ENCODE peak calls at places on chromosomes 11 and 22, in six cellular contexts. One of them, this sample, is unnamed.

GRCh38 chr11:103547009-103547408 is 437.8 kb downstream of the DYNC2H1 start:
- ATAC-seq in HepG2: no peak
- ATAC-seq in upper lobe of left lung: no peak
- ATAC-seq in GM12878: no peak
- ATAC-seq in A549: no peak
- ATAC-seq in K562: no peak
- ATAC-seq in this sample: no peak

GRCh38 chr22:43182118-43182517 is 4.8 kb downstream of the TTLL12 start:
- ATAC-seq in K562: no peak
- ATAC-seq in A549: no peak
- ATAC-seq in HepG2: no peak
- ATAC-seq in upper lobe of left lung: no peak
- ATAC-seq in GM12878: no peak
- ATAC-seq in this sample: no peak

GRCh38 chr11:62514151-62514550 is 32.5 kb downstream of the AHNAK start:
- ATAC-seq in A549: no peak
- ATAC-seq in upper lobe of left lung: peak
- ATAC-seq in K562: peak
- ATAC-seq in HepG2: peak
- ATAC-seq in GM12878: peak
- ATAC-seq in this sample: no peak

GRCh38 chr11:27171391-27171790 is 130.8 kb downstream of the BBOX1 start:
- ATAC-seq in upper lobe of left lung: no peak
- ATAC-seq in GM12878: no peak
- ATAC-seq in A549: no peak
- ATAC-seq in K562: no peak
- ATAC-seq in HepG2: no peak
- ATAC-seq in this sample: no peak

GRCh38 chr11:56890584-56891305 is 98.0 kb upstream of the OR5AK2 start:
- ATAC-seq in HepG2: no peak
- ATAC-seq in K562: no peak
- ATAC-seq in A549: no peak
- ATAC-seq in GM12878: no peak
- ATAC-seq in upper lobe of left lung: no peak
- ATAC-seq in this sample: no peak

GRCh38 chr22:30822216-30823014 is 127.7 kb downstream of the OSBP2 start:
- ATAC-seq in A549: peak
- ATAC-seq in HepG2: peak
- ATAC-seq in GM12878: peak
- ATAC-seq in upper lobe of left lung: peak
- ATAC-seq in K562: no peak
- ATAC-seq in this sample: no peak

GRCh38 chr11:113446112-113446511 is 29.1 kb downstream of the DRD2 start:
- ATAC-seq in K562: no peak
- ATAC-seq in upper lobe of left lung: no peak
- ATAC-seq in GM12878: peak
- ATAC-seq in HepG2: no peak
- ATAC-seq in A549: no peak
- ATAC-seq in this sample: no peak

GRCh38 chr11:27485930-27486773 is 13.6 kb upstream of the LGR4 start:
- ATAC-seq in A549: peak
- ATAC-seq in GM12878: peak
- ATAC-seq in HepG2: peak
- ATAC-seq in K562: peak
- ATAC-seq in upper lobe of left lung: peak
- ATAC-seq in this sample: no peak

GRCh38 chr11:93560534-93560933 is 17.3 kb upstream of the SMCO4 start:
- ATAC-seq in K562: no peak
- ATAC-seq in A549: no peak
- ATAC-seq in GM12878: no peak
- ATAC-seq in upper lobe of left lung: no peak
- ATAC-seq in HepG2: no peak
- ATAC-seq in this sample: no peak

GRCh38 chr11:47152126-47152952 is 24.3 kb downstream of the ARFGAP2 start:
- ATAC-seq in A549: peak
- ATAC-seq in K562: no peak
- ATAC-seq in upper lobe of left lung: no peak
- ATAC-seq in GM12878: no peak
- ATAC-seq in HepG2: peak
- ATAC-seq in this sample: no peak

GRCh38 chr11:130040281-130040940 is 29.3 kb upstream of the APLP2 start:
- ATAC-seq in HepG2: no peak
- ATAC-seq in K562: no peak
- ATAC-seq in GM12878: no peak
- ATAC-seq in A549: no peak
- ATAC-seq in upper lobe of left lung: no peak
- ATAC-seq in this sample: no peak

DNA sequence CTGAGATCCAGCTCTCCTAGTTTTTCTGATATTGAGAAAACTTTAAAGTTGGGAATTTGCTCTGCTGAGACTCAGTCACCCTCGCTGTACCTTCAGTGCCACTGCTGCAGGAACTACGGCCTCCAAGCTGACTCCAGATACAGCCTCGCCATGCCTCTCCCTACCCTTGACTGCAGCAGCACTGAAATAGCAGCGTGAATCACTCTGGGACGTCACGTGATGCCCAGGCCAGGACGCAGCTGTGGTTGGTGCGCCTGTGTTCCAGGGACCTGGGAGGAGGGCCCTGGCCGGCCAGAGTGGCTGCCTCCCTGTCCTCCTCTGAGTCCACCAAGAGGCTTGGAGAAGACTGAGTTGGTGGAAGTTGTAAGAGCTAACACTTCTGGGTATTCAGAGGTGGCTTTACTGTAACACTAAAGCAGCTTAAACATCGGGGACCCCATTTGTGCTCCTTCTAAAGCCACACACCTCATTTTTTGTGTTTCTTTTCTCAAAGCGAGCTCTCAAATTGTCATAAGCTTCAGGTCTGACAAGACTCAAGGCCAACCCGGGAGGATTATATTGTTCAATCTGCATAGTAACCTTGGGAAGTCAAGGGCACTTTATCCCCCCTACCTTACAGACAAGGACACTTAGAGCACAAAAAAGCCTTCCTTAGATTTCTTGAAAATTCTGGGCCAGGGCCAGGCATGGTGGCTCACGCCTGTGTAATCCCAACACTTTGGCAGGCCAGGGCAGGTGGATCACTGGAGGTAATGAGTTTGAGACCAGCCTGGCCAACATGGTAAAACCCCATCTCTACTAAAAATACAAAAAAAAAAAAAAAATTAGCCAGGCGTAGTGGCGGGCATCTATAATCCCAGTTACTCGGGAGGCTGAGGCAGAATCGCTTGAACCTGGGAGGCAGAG is 4.2 kb upstream of the STIP1 start:
- ATAC-seq in HepG2: peak
- ATAC-seq in A549: peak
- ATAC-seq in K562: peak
- ATAC-seq in upper lobe of left lung: peak
- ATAC-seq in GM12878: peak
- ATAC-seq in this sample: peak
- TF ChIP-seq POLR2A in HepG2: peak
- TF ChIP-seq POLR2A in A549: peak
- TF ChIP-seq POLR2A in K562: peak
- TF ChIP-seq POLR2A in upper lobe of left lung: no peak
- TF ChIP-seq POLR2A in GM12878: peak
- TF ChIP-seq POLR2A in this sample: peak

GRCh38 chr11:112086422-112087191 is at the start of the genes SDHD and TIMM8B:
- ATAC-seq in HepG2: peak
- ATAC-seq in upper lobe of left lung: peak
- ATAC-seq in GM12878: peak
- ATAC-seq in K562: peak
- ATAC-seq in A549: peak
- ATAC-seq in this sample: peak
- TF ChIP-seq EP300 in HepG2: no peak
- TF ChIP-seq EP300 in upper lobe of left lung: no peak
- TF ChIP-seq EP300 in GM12878: no peak
- TF ChIP-seq EP300 in K562: peak
- TF ChIP-seq EP300 in A549: no peak
- TF ChIP-seq EP300 in this sample: no peak

GRCh38 chr22:46262449-46263207 is 515 bp downstream of the PKDREJ start:
- ATAC-seq in HepG2: no peak
- ATAC-seq in K562: no peak
- ATAC-seq in GM12878: no peak
- ATAC-seq in A549: peak
- ATAC-seq in upper lobe of left lung: peak
- ATAC-seq in this sample: peak
- TF ChIP-seq CTCF in HepG2: no peak
- TF ChIP-seq CTCF in K562: no peak
- TF ChIP-seq CTCF in GM12878: no peak
- TF ChIP-seq CTCF in A549: no peak
- TF ChIP-seq CTCF in upper lobe of left lung: peak
- TF ChIP-seq CTCF in this sample: no peak

DNA sequence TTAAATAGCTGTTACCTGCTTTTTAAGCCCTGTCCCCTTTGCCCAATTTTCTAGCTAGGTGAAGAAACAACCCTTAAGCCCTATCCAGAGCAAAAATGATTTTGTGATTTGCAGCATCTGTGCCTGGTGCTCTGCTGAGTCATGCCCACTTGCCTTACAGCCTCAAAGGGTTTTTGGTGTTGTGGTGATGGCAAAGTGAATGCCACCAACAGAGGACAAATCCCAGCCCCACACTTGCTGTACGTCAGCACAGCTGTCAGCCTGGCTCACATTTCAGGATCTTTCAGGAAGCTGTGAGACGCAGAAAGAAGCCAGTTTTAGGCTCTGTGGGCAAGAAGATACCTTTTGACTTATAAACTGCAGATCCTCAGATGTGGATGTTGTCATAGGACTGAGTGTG is 401.7 kb downstream of the TENM4 start:
- ATAC-seq in upper lobe of left lung: no peak
- ATAC-seq in A549: no peak
- ATAC-seq in GM12878: no peak
- ATAC-seq in HepG2: no peak
- ATAC-seq in K562: no peak
- ATAC-seq in this sample: no peak
- TF ChIP-seq POLR2A in upper lobe of left lung: no peak
- TF ChIP-seq POLR2A in A549: no peak
- TF ChIP-seq POLR2A in GM12878: no peak
- TF ChIP-seq POLR2A in HepG2: no peak
- TF ChIP-seq POLR2A in K562: no peak
- TF ChIP-seq POLR2A in this sample: no peak

DNA sequence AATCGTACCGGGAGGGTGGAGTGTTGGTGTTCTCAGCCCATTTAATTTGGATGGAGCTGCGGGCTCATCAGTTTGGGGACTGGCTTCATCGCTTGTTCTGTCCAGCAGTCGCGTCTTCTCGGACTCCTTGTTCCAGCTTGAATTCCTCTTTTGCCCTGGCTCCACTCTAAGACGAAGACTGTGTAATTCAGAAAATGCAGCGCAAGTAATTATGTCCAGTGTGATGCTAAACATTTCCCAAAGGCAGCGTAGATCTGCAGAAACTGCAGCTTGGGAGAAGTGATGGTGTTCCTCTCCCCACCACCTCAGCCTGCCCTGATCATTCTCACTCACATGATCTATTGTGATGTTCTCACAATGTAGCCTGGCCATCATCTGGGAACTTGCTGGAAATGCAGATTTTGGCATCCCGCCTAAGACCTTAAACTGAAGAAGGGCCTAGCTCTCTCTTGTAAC is 666 bp downstream of the SLC25A18 start:
- ATAC-seq in A549: no peak
- ATAC-seq in K562: no peak
- ATAC-seq in HepG2: no peak
- ATAC-seq in upper lobe of left lung: peak
- ATAC-seq in GM12878: no peak
- ATAC-seq in this sample: peak
- TF ChIP-seq EP300 in A549: no peak
- TF ChIP-seq EP300 in K562: no peak
- TF ChIP-seq EP300 in HepG2: no peak
- TF ChIP-seq EP300 in upper lobe of left lung: no peak
- TF ChIP-seq EP300 in GM12878: no peak
- TF ChIP-seq EP300 in this sample: no peak

GRCh38 chr11:108032800-108033199 is 24.1 kb downstream of the CUL5 start:
- ATAC-seq in HepG2: no peak
- ATAC-seq in A549: no peak
- ATAC-seq in GM12878: peak
- ATAC-seq in K562: peak
- ATAC-seq in upper lobe of left lung: no peak
- ATAC-seq in this sample: no peak

GRCh38 chr11:108025387-108026080 is 16.8 kb downstream of the CUL5 start:
- ATAC-seq in HepG2: peak
- ATAC-seq in upper lobe of left lung: no peak
- ATAC-seq in K562: peak
- ATAC-seq in A549: no peak
- ATAC-seq in GM12878: peak
- ATAC-seq in this sample: no peak

DNA sequence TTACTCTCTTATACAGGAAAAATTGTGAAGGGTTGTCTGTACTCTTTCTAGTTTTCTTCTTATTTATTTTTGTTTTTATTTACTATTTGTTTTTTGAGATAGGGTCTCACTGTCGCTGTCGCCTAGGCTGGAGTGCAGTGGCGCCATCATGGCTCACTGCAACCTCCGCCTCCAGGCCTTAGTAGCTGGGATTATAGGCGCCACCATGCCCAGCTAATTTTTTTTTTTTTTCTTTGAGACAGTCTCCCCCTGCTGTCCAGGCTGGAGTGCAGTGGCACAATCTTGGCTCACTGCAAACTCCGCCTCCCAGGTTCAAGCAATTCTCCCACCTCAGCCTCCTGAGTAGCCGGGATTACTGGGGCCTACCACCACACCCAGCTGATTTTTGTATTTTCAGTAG is 18.4 kb downstream of the CUL5 start:
- ATAC-seq in HepG2: peak
- ATAC-seq in upper lobe of left lung: no peak
- ATAC-seq in K562: peak
- ATAC-seq in A549: peak
- ATAC-seq in GM12878: no peak
- ATAC-seq in this sample: no peak
- TF ChIP-seq CTCF in HepG2: no peak
- TF ChIP-seq CTCF in upper lobe of left lung: no peak
- TF ChIP-seq CTCF in K562: peak
- TF ChIP-seq CTCF in A549: peak
- TF ChIP-seq CTCF in GM12878: no peak
- TF ChIP-seq CTCF in this sample: no peak

GRCh38 chr11:85628771-85629341 is 463 bp downstream of the TMEM126B start:
- ATAC-seq in upper lobe of left lung: peak
- ATAC-seq in K562: peak
- ATAC-seq in A549: peak
- ATAC-seq in GM12878: peak
- ATAC-seq in HepG2: peak
- ATAC-seq in this sample: peak
- TF ChIP-seq POLR2A in upper lobe of left lung: no peak
- TF ChIP-seq POLR2A in K562: no peak
- TF ChIP-seq POLR2A in A549: no peak
- TF ChIP-seq POLR2A in GM12878: no peak
- TF ChIP-seq POLR2A in HepG2: no peak
- TF ChIP-seq POLR2A in this sample: no peak

DNA sequence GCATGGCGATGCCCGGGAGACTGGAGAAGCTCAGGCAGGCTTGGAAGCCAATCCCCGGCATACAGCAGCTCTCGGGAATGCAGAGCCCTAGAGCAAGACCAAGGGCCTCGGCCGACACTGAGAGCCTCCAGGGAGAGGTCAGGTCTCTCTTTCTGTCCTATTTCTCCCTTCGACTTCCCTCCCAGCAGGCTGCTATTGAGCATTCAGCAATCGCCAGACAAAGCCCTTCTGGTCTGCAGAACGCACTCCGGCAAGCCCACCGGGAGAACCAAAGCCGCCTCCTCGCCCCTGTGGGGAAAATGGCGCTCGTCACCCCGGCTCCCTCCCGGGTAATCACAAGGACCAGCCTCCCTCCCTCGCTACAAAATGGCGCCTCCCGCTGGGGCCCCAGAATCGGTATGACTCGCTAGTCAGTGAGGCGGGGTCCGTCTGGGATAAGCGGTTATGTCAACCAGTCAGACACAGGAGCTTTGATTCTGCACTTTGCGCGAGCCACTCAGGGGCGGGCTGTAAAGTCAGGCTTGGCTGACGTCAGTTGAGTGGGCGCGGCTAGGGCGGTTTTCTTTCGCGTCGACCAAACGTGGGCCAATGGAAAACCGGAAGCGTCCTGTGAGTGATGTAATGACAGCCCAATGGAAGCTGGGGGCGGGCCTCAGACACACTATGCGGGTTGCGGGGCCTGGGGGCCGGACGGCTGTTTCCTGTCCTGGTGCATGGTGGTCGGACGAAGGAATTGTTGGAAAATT is at the start of gene ZNF143:
- ATAC-seq in A549: peak
- ATAC-seq in HepG2: peak
- ATAC-seq in K562: peak
- ATAC-seq in upper lobe of left lung: peak
- ATAC-seq in GM12878: peak
- ATAC-seq in this sample: peak
- TF ChIP-seq EP300 in A549: no peak
- TF ChIP-seq EP300 in HepG2: no peak
- TF ChIP-seq EP300 in K562: peak
- TF ChIP-seq EP300 in upper lobe of left lung: no peak
- TF ChIP-seq EP300 in GM12878: no peak
- TF ChIP-seq EP300 in this sample: no peak

This sample was measured in gastroesophageal sphincter.